ENCODE peak calls at places on chromosomes 6 and 20, in four cellular contexts. K, F, C and X are unnamed samples.

GRCh38 chr6:156420172-156420993 is 356.8 kb upstream of the ARID1B start:
- DNase-seq in K (no peak), F (no peak), C (no peak), X (no peak)

GRCh38 chr6:163190786-163191185 is 223.7 kb upstream of the QKI start:
- DNase-seq in K (no peak), F (no peak), C (no peak), X (no peak)

GRCh38 chr20:370977-371754 is 9.4 kb upstream of the TRIB3 start:
- DNase-seq in K (no peak), F (no peak), C (no peak), X (no peak)

GRCh38 chr6:14721103-14721758 is 524.6 kb upstream of the JARID2 start:
- DNase-seq in K (no peak), F (no peak), C (no peak), X (no peak)

GRCh38 chr6:120147218-120147871 is 797.8 kb upstream of the MAN1A1 start:
- DNase-seq in K (no peak), F (no peak), C (no peak), X (peak; percentile 46)

GRCh38 chr6:24274441-24275083 is 83.3 kb downstream of the DCDC2 start:
- DNase-seq in K (no peak), F (no peak), C (no peak), X (no peak)

GRCh38 chr6:715709-716450 is 22.9 kb upstream of the EXOC2 start:
- DNase-seq in K (no peak), F (no peak), C (no peak), X (no peak)

GRCh38 chr6:128443553-128443952 is 76.8 kb downstream of the PTPRK start:
- DNase-seq in K (no peak), F (no peak), C (no peak), X (no peak)

GRCh38 chr20:60206259-60206658 is 248.0 kb downstream of the CDH26 start:
- DNase-seq in K (no peak), F (peak; percentile 20), C (peak; percentile 13), X (no peak)

GRCh38 chr6:87661016-87661415 is 41.0 kb downstream of the AKIRIN2 start:
- DNase-seq in K (no peak), F (no peak), C (no peak), X (no peak)

GRCh38 chr20:24979036-24979960 is 13.3 kb downstream of the APMAP start:
- DNase-seq in K (peak; percentile 43), F (no peak), C (no peak), X (no peak)

GRCh38 chr20:62636446-62636845 is 5.9 kb upstream of the SLCO4A1 start:
- DNase-seq in K (no peak), F (no peak), C (no peak), X (no peak)

GRCh38 chr20:63693079-63693974 is 3.1 kb upstream of the TNFRSF6B start:
- DNase-seq in K (no peak), F (no peak), C (no peak), X (no peak)

GRCh38 chr6:113595921-113596376 is 261.2 kb upstream of the MARCKS start:
- DNase-seq in K (no peak), F (no peak), C (no peak), X (no peak)

GRCh38 chr6:30555428-30556005 is 772 bp downstream of the GNL1 start:
- DNase-seq in K (peak; percentile 76), F (peak; percentile 45), C (no peak), X (no peak)

GRCh38 chr20:62899633-62900051 is 26.7 kb downstream of the DIDO1 start:
- DNase-seq in K (no peak), F (no peak), C (no peak), X (no peak)

GRCh38 chr20:24956001-24956761 is 7.1 kb downstream of the CST7 start:
- DNase-seq in K (no peak), F (no peak), C (no peak), X (peak; percentile 74)

GRCh38 chr6:156627524-156627923 is 149.7 kb upstream of the ARID1B start:
- DNase-seq in K (no peak), F (no peak), C (no peak), X (no peak)

GRCh38 chr20:58797371-58798050 is 53.2 kb downstream of the GNAS-AS1 start:
- DNase-seq in K (no peak), F (no peak), C (no peak), X (no peak)

GRCh38 chr20:46721476-46721875 is 12.0 kb downstream of the SLC2A10 start:
- DNase-seq in K (no peak), F (no peak), C (no peak), X (no peak)

GRCh38 chr6:155795173-155795796 is 339.6 kb upstream of the NOX3 start:
- DNase-seq in K (no peak), F (no peak), C (no peak), X (no peak)

GRCh38 chr6:95243091-95243490 is 334.2 kb upstream of the MANEA start:
- DNase-seq in K (no peak), F (no peak), C (no peak), X (no peak)

GRCh38 chr6:17505062-17505476 is 95.0 kb upstream of the FAM8A1 start:
- DNase-seq in K (no peak), F (no peak), C (no peak), X (no peak)

GRCh38 chr6:110511401-110511800 is 35.0 kb upstream of the SLC22A16 start:
- DNase-seq in K (no peak), F (no peak), C (no peak), X (no peak)

GRCh38 chr6:101083533-101084172 is 202.5 kb upstream of the ASCC3 start:
- DNase-seq in K (no peak), F (no peak), C (no peak), X (no peak)

GRCh38 chr6:138664740-138665139 is 108.8 kb upstream of the CCDC28A start:
- DNase-seq in K (no peak), F (no peak), C (no peak), X (no peak)

GRCh38 chr6:84967389-84967788 is 203.0 kb upstream of the TBX18 start:
- DNase-seq in K (no peak), F (peak; percentile 42), C (no peak), X (no peak)

GRCh38 chr20:57390604-57391438 is at the start of gene RBM38:
- DNase-seq in K (peak; percentile 83), F (peak; percentile 63), C (peak; percentile 99), X (peak; percentile 84)

GRCh38 chr6:62150048-62150663 is 135.9 kb downstream of the KHDRBS2 start:
- DNase-seq in K (no peak), F (peak; percentile 12), C (peak; percentile 20), X (no peak)
- TF ChIP-seq CTCF in K (peak; percentile 63), F (peak; percentile 85), C (peak; percentile 63), X (peak; percentile 83)

DNA sequence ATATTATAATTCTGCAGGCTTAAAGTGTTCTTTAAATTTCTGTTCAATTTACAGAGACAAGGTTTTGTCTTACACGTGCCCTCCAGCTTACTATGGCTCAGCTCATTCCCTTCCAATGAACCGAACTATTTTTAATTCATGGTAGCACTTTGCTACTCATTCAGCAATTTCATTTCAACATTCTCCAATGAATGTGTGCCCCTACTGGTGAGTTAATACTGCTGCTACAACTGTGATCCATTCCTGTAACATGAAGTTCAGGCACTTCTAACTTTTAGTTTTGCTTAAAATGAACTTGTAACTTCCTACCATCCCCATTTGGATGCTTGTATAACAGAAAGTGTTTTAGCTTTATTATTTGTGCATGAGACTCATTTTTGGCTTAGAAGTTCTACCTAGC is 99.7 kb downstream of the F13A1 start:
- DNase-seq in K (no peak), F (no peak), C (no peak), X (no peak)
- TF ChIP-seq CTCF in K (peak; percentile 18), F (peak; percentile 53), C (peak; percentile 3), X (peak; percentile 73)

GRCh38 chr20:37364927-37365272 is 19.0 kb downstream of the SRC start:
- DNase-seq in K (no peak), F (no peak), C (no peak), X (no peak)
- TF ChIP-seq CTCF in K (no peak), F (no peak), C (no peak), X (no peak)

GRCh38 chr20:31547017-31547675 is 32.9 kb downstream of the HM13 start:
- DNase-seq in K (peak; percentile 90), F (peak; percentile 62), C (peak; percentile 78), X (no peak)
- TF ChIP-seq CTCF in K (peak; percentile 13), F (no peak), C (no peak), X (peak; percentile 50)

GRCh38 chr6:1851681-1852456 is 242.2 kb downstream of the FOXC1 start:
- DNase-seq in K (no peak), F (no peak), C (no peak), X (no peak)

GRCh38 chr6:1846611-1847010 is 236.9 kb downstream of the FOXC1 start:
- DNase-seq in K (no peak), F (no peak), C (no peak), X (no peak)

GRCh38 chr6:1849686-1850580 is 240.2 kb downstream of the FOXC1 start:
- DNase-seq in K (no peak), F (no peak), C (no peak), X (no peak)

GRCh38 chr6:1850581-1851157 is 241.0 kb downstream of the FOXC1 start:
- DNase-seq in K (no peak), F (no peak), C (no peak), X (no peak)

GRCh38 chr6:1848752-1849151 is 239.0 kb downstream of the FOXC1 start:
- DNase-seq in K (no peak), F (no peak), C (no peak), X (no peak)
- TF ChIP-seq CTCF in K (no peak), F (no peak), C (no peak), X (no peak)

DNA sequence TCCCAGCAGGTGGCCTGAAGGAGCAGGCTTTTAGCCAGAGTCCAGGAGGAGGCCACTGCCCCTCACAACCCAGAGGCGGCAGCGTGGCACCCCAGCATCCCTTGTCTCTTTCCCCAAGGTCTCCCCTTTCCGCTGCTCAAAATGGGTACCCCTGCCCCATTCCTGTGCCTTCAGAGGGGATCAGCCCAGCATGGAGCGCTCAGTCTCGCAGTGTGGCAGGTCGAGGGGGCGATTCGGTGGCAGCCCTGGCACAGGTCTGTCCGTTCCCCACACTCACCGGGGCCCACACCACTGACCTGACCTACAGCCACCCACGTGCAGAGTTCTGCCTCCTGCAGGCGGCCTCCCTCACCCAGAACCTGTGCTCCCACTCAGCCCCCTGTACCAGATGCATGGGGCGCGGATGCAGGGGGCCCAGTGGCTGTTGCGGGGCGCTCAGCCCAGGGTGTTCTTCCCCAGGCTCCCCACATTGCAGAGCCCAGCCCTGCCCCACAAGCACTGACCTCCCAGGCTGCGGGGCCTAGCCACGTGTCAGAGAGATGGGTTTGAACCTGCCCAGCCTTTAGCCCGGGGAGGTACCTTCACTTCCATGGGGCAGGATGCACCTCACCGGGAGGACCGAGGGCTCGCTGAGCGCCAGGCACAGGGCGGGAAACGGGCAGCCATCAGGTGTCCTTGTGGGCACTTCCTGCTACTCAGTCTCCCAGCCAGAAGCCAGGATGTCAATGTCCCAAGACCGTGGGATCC is 41.8 kb downstream of the DSTN start:
- DNase-seq in K (peak; percentile 72), F (no peak), C (no peak), X (peak; percentile 94)
- TF ChIP-seq CTCF in K (peak; percentile 41), F (peak; percentile 51), C (no peak), X (peak; percentile 70)

DNA sequence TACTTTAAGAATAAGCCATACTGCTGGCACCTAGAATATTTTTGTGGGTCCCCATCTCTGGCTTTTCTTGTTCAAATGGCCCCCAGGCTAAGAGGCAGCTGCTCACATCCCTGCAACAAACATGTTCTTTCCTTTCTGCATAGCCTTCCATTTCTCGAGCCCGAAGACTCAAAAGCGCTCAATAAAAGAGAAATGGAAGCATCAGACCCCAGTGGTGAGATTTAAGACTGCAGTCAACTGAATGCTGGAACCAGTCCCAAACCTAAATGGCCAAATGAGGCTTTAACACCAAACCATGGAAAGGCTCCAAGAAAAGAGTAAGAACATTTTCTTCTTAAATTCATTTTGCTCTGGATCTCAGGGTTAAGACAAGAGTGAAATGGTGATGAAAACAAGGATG is 122.1 kb upstream of the TRAF3IP2 start:
- DNase-seq in K (no peak), F (no peak), C (no peak), X (no peak)
- TF ChIP-seq CTCF in K (peak; percentile 34), F (no peak), C (no peak), X (peak; percentile 65)